ENCODE peak calls at places on chromosomes 13 and 19, in seven cellular contexts. One of them, this sample, is unnamed.

GRCh38 chr13:103386341-103386740 is 320.1 kb upstream of the SLC10A2 start:
- DNase-seq in activated CD8-positive, alpha-beta T cell treated with anti-CD3 and anti-CD28 coated beads for 36 hours: no peak
- DNase-seq in CD8-positive, alpha-beta memory T cell: no peak
- DNase-seq in posterior vena cava: no peak
- DNase-seq in stimulated activated effector memory CD8-positive, alpha-beta T cell treated with anti-CD3 and anti-CD28 coated beads, Interleukin-12 subunit alpha, Interleukin-12 subunit beta, amount 100 ng/mL, for 72 hours: no peak
- DNase-seq in NCI-H2029 treated with DMSO at 0.1 percent for 48 hours: no peak
- DNase-seq in IMR-90: no peak
- DNase-seq in this sample: no peak

GRCh38 chr19:5966941-5967340 is 11.0 kb downstream of the RANBP3 start:
- DNase-seq in activated CD8-positive, alpha-beta T cell treated with anti-CD3 and anti-CD28 coated beads for 36 hours: no peak
- DNase-seq in CD8-positive, alpha-beta memory T cell: no peak
- DNase-seq in posterior vena cava: no peak
- DNase-seq in stimulated activated effector memory CD8-positive, alpha-beta T cell treated with anti-CD3 and anti-CD28 coated beads, Interleukin-12 subunit alpha, Interleukin-12 subunit beta, amount 100 ng/mL, for 72 hours: no peak
- DNase-seq in NCI-H2029 treated with DMSO at 0.1 percent for 48 hours: no peak
- DNase-seq in IMR-90: no peak
- DNase-seq in this sample: no peak

GRCh38 chr19:19403373-19403901 is 2.0 kb upstream of the GATAD2A start:
- DNase-seq in activated CD8-positive, alpha-beta T cell treated with anti-CD3 and anti-CD28 coated beads for 36 hours: peak
- DNase-seq in CD8-positive, alpha-beta memory T cell: no peak
- DNase-seq in posterior vena cava: no peak
- DNase-seq in stimulated activated effector memory CD8-positive, alpha-beta T cell treated with anti-CD3 and anti-CD28 coated beads, Interleukin-12 subunit alpha, Interleukin-12 subunit beta, amount 100 ng/mL, for 72 hours: no peak
- DNase-seq in NCI-H2029 treated with DMSO at 0.1 percent for 48 hours: no peak
- DNase-seq in IMR-90: peak
- DNase-seq in this sample: peak

GRCh38 chr13:35714588-35714987 is 238.1 kb upstream of the MAB21L1 start:
- DNase-seq in activated CD8-positive, alpha-beta T cell treated with anti-CD3 and anti-CD28 coated beads for 36 hours: no peak
- DNase-seq in CD8-positive, alpha-beta memory T cell: no peak
- DNase-seq in posterior vena cava: no peak
- DNase-seq in stimulated activated effector memory CD8-positive, alpha-beta T cell treated with anti-CD3 and anti-CD28 coated beads, Interleukin-12 subunit alpha, Interleukin-12 subunit beta, amount 100 ng/mL, for 72 hours: no peak
- DNase-seq in NCI-H2029 treated with DMSO at 0.1 percent for 48 hours: no peak
- DNase-seq in IMR-90: no peak
- DNase-seq in this sample: no peak

GRCh38 chr13:38180100-38180499 is 169.6 kb upstream of the UFM1 start:
- DNase-seq in activated CD8-positive, alpha-beta T cell treated with anti-CD3 and anti-CD28 coated beads for 36 hours: no peak
- DNase-seq in CD8-positive, alpha-beta memory T cell: no peak
- DNase-seq in posterior vena cava: no peak
- DNase-seq in stimulated activated effector memory CD8-positive, alpha-beta T cell treated with anti-CD3 and anti-CD28 coated beads, Interleukin-12 subunit alpha, Interleukin-12 subunit beta, amount 100 ng/mL, for 72 hours: no peak
- DNase-seq in NCI-H2029 treated with DMSO at 0.1 percent for 48 hours: no peak
- DNase-seq in IMR-90: peak
- DNase-seq in this sample: no peak

GRCh38 chr13:61664821-61665705 is 249.4 kb upstream of the PCDH20 start:
- DNase-seq in activated CD8-positive, alpha-beta T cell treated with anti-CD3 and anti-CD28 coated beads for 36 hours: no peak
- DNase-seq in CD8-positive, alpha-beta memory T cell: no peak
- DNase-seq in posterior vena cava: no peak
- DNase-seq in stimulated activated effector memory CD8-positive, alpha-beta T cell treated with anti-CD3 and anti-CD28 coated beads, Interleukin-12 subunit alpha, Interleukin-12 subunit beta, amount 100 ng/mL, for 72 hours: no peak
- DNase-seq in NCI-H2029 treated with DMSO at 0.1 percent for 48 hours: no peak
- DNase-seq in IMR-90: no peak
- DNase-seq in this sample: peak

GRCh38 chr19:42075364-42075615 is 676 bp upstream of the ZNF574 start:
- DNase-seq in activated CD8-positive, alpha-beta T cell treated with anti-CD3 and anti-CD28 coated beads for 36 hours: no peak
- DNase-seq in CD8-positive, alpha-beta memory T cell: no peak
- DNase-seq in posterior vena cava: no peak
- DNase-seq in stimulated activated effector memory CD8-positive, alpha-beta T cell treated with anti-CD3 and anti-CD28 coated beads, Interleukin-12 subunit alpha, Interleukin-12 subunit beta, amount 100 ng/mL, for 72 hours: no peak
- DNase-seq in NCI-H2029 treated with DMSO at 0.1 percent for 48 hours: peak
- DNase-seq in IMR-90: no peak
- DNase-seq in this sample: no peak

GRCh38 chr19:15538774-15539173 is 30.4 kb downstream of the CYP4F22 start:
- DNase-seq in activated CD8-positive, alpha-beta T cell treated with anti-CD3 and anti-CD28 coated beads for 36 hours: peak
- DNase-seq in CD8-positive, alpha-beta memory T cell: no peak
- DNase-seq in posterior vena cava: no peak
- DNase-seq in stimulated activated effector memory CD8-positive, alpha-beta T cell treated with anti-CD3 and anti-CD28 coated beads, Interleukin-12 subunit alpha, Interleukin-12 subunit beta, amount 100 ng/mL, for 72 hours: no peak
- DNase-seq in NCI-H2029 treated with DMSO at 0.1 percent for 48 hours: no peak
- DNase-seq in IMR-90: peak
- DNase-seq in this sample: no peak